ENCODE peak calls at places on chromosome X, in seven cellular contexts. One of them, this sample, is unnamed.

GRCh38 chrX:54397113-54397512 is 39.3 kb upstream of the WNK3 start:
- DNase-seq in HepG2: no peak
- DNase-seq in pulmonary artery endothelial cell: no peak
- DNase-seq in RPMI8226: no peak
- DNase-seq in stimulated activated CD8-positive, alpha-beta memory T cell treated with anti-CD3 and anti-CD28 coated beads, Interleukin-15, amount 100 ng/mL, for 24 hours: no peak
- DNase-seq in cardiac fibroblast: no peak
- DNase-seq in naive thymus-derived CD8-positive, alpha-beta T cell: no peak
- DNase-seq in this sample: no peak

GRCh38 chrX:94524867-94525266 is 850.9 kb downstream of the FAM133A start:
- DNase-seq in HepG2: no peak
- DNase-seq in pulmonary artery endothelial cell: no peak
- DNase-seq in RPMI8226: peak; percentile 3
- DNase-seq in stimulated activated CD8-positive, alpha-beta memory T cell treated with anti-CD3 and anti-CD28 coated beads, Interleukin-15, amount 100 ng/mL, for 24 hours: no peak
- DNase-seq in cardiac fibroblast: no peak
- DNase-seq in naive thymus-derived CD8-positive, alpha-beta T cell: no peak
- DNase-seq in this sample: no peak

GRCh38 chrX:69507500-69507789 is 3.3 kb downstream of the NALF2 start:
- DNase-seq in HepG2: no peak
- DNase-seq in pulmonary artery endothelial cell: no peak
- DNase-seq in RPMI8226: no peak
- DNase-seq in stimulated activated CD8-positive, alpha-beta memory T cell treated with anti-CD3 and anti-CD28 coated beads, Interleukin-15, amount 100 ng/mL, for 24 hours: no peak
- DNase-seq in cardiac fibroblast: no peak
- DNase-seq in naive thymus-derived CD8-positive, alpha-beta T cell: no peak
- DNase-seq in this sample: no peak

GRCh38 chrX:136319600-136319999 is 18.8 kb downstream of the ADGRG4 start:
- DNase-seq in HepG2: no peak
- DNase-seq in pulmonary artery endothelial cell: no peak
- DNase-seq in RPMI8226: no peak
- DNase-seq in stimulated activated CD8-positive, alpha-beta memory T cell treated with anti-CD3 and anti-CD28 coated beads, Interleukin-15, amount 100 ng/mL, for 24 hours: no peak
- DNase-seq in cardiac fibroblast: no peak
- DNase-seq in naive thymus-derived CD8-positive, alpha-beta T cell: no peak
- DNase-seq in this sample: no peak

GRCh38 chrX:20159811-20160385 is 18.3 kb upstream of the EIF1AX start:
- DNase-seq in HepG2: no peak
- DNase-seq in pulmonary artery endothelial cell: no peak
- DNase-seq in RPMI8226: no peak
- DNase-seq in stimulated activated CD8-positive, alpha-beta memory T cell treated with anti-CD3 and anti-CD28 coated beads, Interleukin-15, amount 100 ng/mL, for 24 hours: no peak
- DNase-seq in cardiac fibroblast: no peak
- DNase-seq in naive thymus-derived CD8-positive, alpha-beta T cell: no peak
- DNase-seq in this sample: no peak

GRCh38 chrX:147693511-147693910 is 218.2 kb upstream of the FMR1 start:
- DNase-seq in HepG2: no peak
- DNase-seq in pulmonary artery endothelial cell: no peak
- DNase-seq in RPMI8226: no peak
- DNase-seq in stimulated activated CD8-positive, alpha-beta memory T cell treated with anti-CD3 and anti-CD28 coated beads, Interleukin-15, amount 100 ng/mL, for 24 hours: no peak
- DNase-seq in cardiac fibroblast: no peak
- DNase-seq in naive thymus-derived CD8-positive, alpha-beta T cell: no peak
- DNase-seq in this sample: no peak

GRCh38 chrX:85084770-85085393 is 81.2 kb downstream of the APOOL start:
- DNase-seq in HepG2: peak; percentile 11
- DNase-seq in pulmonary artery endothelial cell: peak; percentile 4
- DNase-seq in RPMI8226: peak; percentile 22
- DNase-seq in stimulated activated CD8-positive, alpha-beta memory T cell treated with anti-CD3 and anti-CD28 coated beads, Interleukin-15, amount 100 ng/mL, for 24 hours: no peak
- DNase-seq in cardiac fibroblast: peak; percentile 57
- DNase-seq in naive thymus-derived CD8-positive, alpha-beta T cell: no peak
- DNase-seq in this sample: peak; percentile 40

GRCh38 chrX:42770566-42770965 is 7.4 kb downstream of the PPP1R2C start:
- DNase-seq in HepG2: no peak
- DNase-seq in pulmonary artery endothelial cell: no peak
- DNase-seq in RPMI8226: no peak
- DNase-seq in stimulated activated CD8-positive, alpha-beta memory T cell treated with anti-CD3 and anti-CD28 coated beads, Interleukin-15, amount 100 ng/mL, for 24 hours: no peak
- DNase-seq in cardiac fibroblast: no peak
- DNase-seq in naive thymus-derived CD8-positive, alpha-beta T cell: no peak
- DNase-seq in this sample: no peak

GRCh38 chrX:69556094-69557011 is 52.2 kb downstream of the NALF2 start:
- DNase-seq in HepG2: peak; percentile 99
- DNase-seq in pulmonary artery endothelial cell: no peak
- DNase-seq in RPMI8226: peak; percentile 3
- DNase-seq in stimulated activated CD8-positive, alpha-beta memory T cell treated with anti-CD3 and anti-CD28 coated beads, Interleukin-15, amount 100 ng/mL, for 24 hours: no peak
- DNase-seq in cardiac fibroblast: peak; percentile 48
- DNase-seq in naive thymus-derived CD8-positive, alpha-beta T cell: no peak
- DNase-seq in this sample: no peak

GRCh38 chrX:39020051-39020669 is 218.9 kb downstream of the MID1IP1 start:
- DNase-seq in HepG2: no peak
- DNase-seq in pulmonary artery endothelial cell: no peak
- DNase-seq in RPMI8226: no peak
- DNase-seq in stimulated activated CD8-positive, alpha-beta memory T cell treated with anti-CD3 and anti-CD28 coated beads, Interleukin-15, amount 100 ng/mL, for 24 hours: no peak
- DNase-seq in cardiac fibroblast: no peak
- DNase-seq in naive thymus-derived CD8-positive, alpha-beta T cell: no peak
- DNase-seq in this sample: no peak

GRCh38 chrX:37543324-37543723 is 28.1 kb upstream of the LANCL3 start:
- DNase-seq in HepG2: no peak
- DNase-seq in pulmonary artery endothelial cell: no peak
- DNase-seq in RPMI8226: no peak
- DNase-seq in stimulated activated CD8-positive, alpha-beta memory T cell treated with anti-CD3 and anti-CD28 coated beads, Interleukin-15, amount 100 ng/mL, for 24 hours: no peak
- DNase-seq in cardiac fibroblast: no peak
- DNase-seq in naive thymus-derived CD8-positive, alpha-beta T cell: no peak
- DNase-seq in this sample: no peak

GRCh38 chrX:132480581-132481203 is 8.1 kb downstream of the MBNL3 start:
- DNase-seq in HepG2: peak; percentile 82
- DNase-seq in pulmonary artery endothelial cell: no peak
- DNase-seq in RPMI8226: peak; percentile 84
- DNase-seq in stimulated activated CD8-positive, alpha-beta memory T cell treated with anti-CD3 and anti-CD28 coated beads, Interleukin-15, amount 100 ng/mL, for 24 hours: no peak
- DNase-seq in cardiac fibroblast: peak; percentile 42
- DNase-seq in naive thymus-derived CD8-positive, alpha-beta T cell: peak; percentile 19
- DNase-seq in this sample: peak; percentile 51

GRCh38 chrX:133590703-133591505 is 175.6 kb upstream of the GPC4 start:
- DNase-seq in HepG2: no peak
- DNase-seq in pulmonary artery endothelial cell: no peak
- DNase-seq in RPMI8226: no peak
- DNase-seq in stimulated activated CD8-positive, alpha-beta memory T cell treated with anti-CD3 and anti-CD28 coated beads, Interleukin-15, amount 100 ng/mL, for 24 hours: no peak
- DNase-seq in cardiac fibroblast: no peak
- DNase-seq in naive thymus-derived CD8-positive, alpha-beta T cell: no peak
- DNase-seq in this sample: no peak

GRCh38 chrX:8591526-8591925 is 126.9 kb downstream of the VCX3B start:
- DNase-seq in HepG2: no peak
- DNase-seq in pulmonary artery endothelial cell: no peak
- DNase-seq in RPMI8226: no peak
- DNase-seq in stimulated activated CD8-positive, alpha-beta memory T cell treated with anti-CD3 and anti-CD28 coated beads, Interleukin-15, amount 100 ng/mL, for 24 hours: no peak
- DNase-seq in cardiac fibroblast: no peak
- DNase-seq in naive thymus-derived CD8-positive, alpha-beta T cell: no peak
- DNase-seq in this sample: no peak

GRCh38 chrX:19840899-19841648 is 46.3 kb downstream of the SH3KBP1 start:
- DNase-seq in HepG2: peak; percentile 1
- DNase-seq in pulmonary artery endothelial cell: no peak
- DNase-seq in RPMI8226: no peak
- DNase-seq in stimulated activated CD8-positive, alpha-beta memory T cell treated with anti-CD3 and anti-CD28 coated beads, Interleukin-15, amount 100 ng/mL, for 24 hours: no peak
- DNase-seq in cardiac fibroblast: no peak
- DNase-seq in naive thymus-derived CD8-positive, alpha-beta T cell: peak; percentile 7
- DNase-seq in this sample: no peak

GRCh38 chrX:107565916-107566602 is 62.3 kb upstream of the PRPS1 start:
- DNase-seq in HepG2: peak; percentile 15
- DNase-seq in pulmonary artery endothelial cell: no peak
- DNase-seq in RPMI8226: no peak
- DNase-seq in stimulated activated CD8-positive, alpha-beta memory T cell treated with anti-CD3 and anti-CD28 coated beads, Interleukin-15, amount 100 ng/mL, for 24 hours: no peak
- DNase-seq in cardiac fibroblast: peak; percentile 35
- DNase-seq in naive thymus-derived CD8-positive, alpha-beta T cell: no peak
- DNase-seq in this sample: peak; percentile 11

GRCh38 chrX:55290963-55291362 is 26.2 kb upstream of the PAGE3 start:
- DNase-seq in HepG2: no peak
- DNase-seq in pulmonary artery endothelial cell: no peak
- DNase-seq in RPMI8226: no peak
- DNase-seq in stimulated activated CD8-positive, alpha-beta memory T cell treated with anti-CD3 and anti-CD28 coated beads, Interleukin-15, amount 100 ng/mL, for 24 hours: no peak
- DNase-seq in cardiac fibroblast: no peak
- DNase-seq in naive thymus-derived CD8-positive, alpha-beta T cell: no peak
- DNase-seq in this sample: no peak

GRCh38 chrX:119389854-119390501 is 9.2 kb upstream of the SLC25A43 start:
- DNase-seq in HepG2: peak; percentile 11
- DNase-seq in pulmonary artery endothelial cell: no peak
- DNase-seq in RPMI8226: no peak
- DNase-seq in stimulated activated CD8-positive, alpha-beta memory T cell treated with anti-CD3 and anti-CD28 coated beads, Interleukin-15, amount 100 ng/mL, for 24 hours: no peak
- DNase-seq in cardiac fibroblast: no peak
- DNase-seq in naive thymus-derived CD8-positive, alpha-beta T cell: no peak
- DNase-seq in this sample: no peak

GRCh38 chrX:136666088-136666487 is 18.1 kb downstream of the CD40LG start:
- DNase-seq in HepG2: no peak
- DNase-seq in pulmonary artery endothelial cell: no peak
- DNase-seq in RPMI8226: peak; percentile 11
- DNase-seq in stimulated activated CD8-positive, alpha-beta memory T cell treated with anti-CD3 and anti-CD28 coated beads, Interleukin-15, amount 100 ng/mL, for 24 hours: no peak
- DNase-seq in cardiac fibroblast: no peak
- DNase-seq in naive thymus-derived CD8-positive, alpha-beta T cell: no peak
- DNase-seq in this sample: no peak